ENCODE peak calls at places on chromosome 5, in eight cellular contexts. U is cardiac fibroblast; S is endothelial cell; X is stimulated activated CD4-positive, alpha-beta T cell treated with anti-CD3 and anti-CD28 coated beads, Interleukin-1b, Interleukin-23, amount 100 ng/mL, for 4 hours; R is activated naive CD4-positive, alpha-beta T cell treated with anti-CD3 and anti-CD28 coated beads, Interleukin-2, amount 10 ng/mL, durations not matched to agents 7 days and 5 days; Z is hypothalamus; B is NCI-H345; J is naive thymus-derived CD8-positive, alpha-beta T cell. H is an unnamed sample.

GRCh38 chr5:133751846-133752245 is 139.5 kb upstream of the FSTL4 start:
- DNase-seq in S (no peak), J (no peak), Z (no peak), X (no peak), R (no peak), U (no peak), B (no peak), H (no peak)

GRCh38 chr5:51383494-51384081 is 340 bp downstream of the ISL1 start:
- DNase-seq in B (peak; percentile 50), J (no peak), U (no peak), X (no peak), S (no peak), Z (no peak), R (no peak), H (no peak)

GRCh38 chr5:17316973-17317459 is 99.6 kb downstream of the BASP1 start:
- DNase-seq in J (no peak), X (no peak), R (no peak), U (peak; percentile 45), Z (no peak), S (no peak), B (no peak), H (peak; percentile 24)

GRCh38 chr5:31889131-31889561 is 250.2 kb downstream of the PDZD2 start:
- DNase-seq in B (peak; percentile 77), J (no peak), R (no peak), S (no peak), U (no peak), X (no peak), Z (no peak), H (no peak)

GRCh38 chr5:119131530-119132313 is 60.8 kb downstream of the DMXL1 start:
- DNase-seq in B (no peak), Z (no peak), R (no peak), S (no peak), J (no peak), X (no peak), U (no peak), H (no peak)

GRCh38 chr5:69217154-69217731 is 17.4 kb upstream of the CDK7 start:
- DNase-seq in X (peak; percentile 90), J (no peak), B (no peak), Z (no peak), S (peak; percentile 95), R (peak; percentile 97), U (no peak), H (no peak)

GRCh38 chr5:6308683-6309082 is 69.7 kb downstream of the MED10 start:
- DNase-seq in S (no peak), U (no peak), J (no peak), Z (no peak), X (no peak), B (no peak), R (no peak), H (no peak)

GRCh38 chr5:65809817-65810531 is 88.0 kb downstream of the NLN start:
- DNase-seq in B (no peak), Z (peak; percentile 55), S (no peak), J (no peak), R (no peak), X (no peak), U (peak; percentile 63), H (peak; percentile 5)

GRCh38 chr5:134846641-134846960 is 833 bp downstream of the C5orf24 start:
- DNase-seq in X (no peak), U (peak; percentile 40), J (no peak), S (no peak), R (peak; percentile 42), B (peak; percentile 29), Z (no peak), H (peak; percentile 21)

GRCh38 chr5:172007153-172007794 is 836 bp upstream of the FBXW11 start:
- DNase-seq in U (no peak), R (peak; percentile 47), Z (no peak), X (no peak), J (no peak), B (no peak), S (no peak), H (peak; percentile 24)

GRCh38 chr5:133820516-133820915 is 147.9 kb downstream of the C5orf15 start:
- DNase-seq in R (no peak), J (no peak), U (no peak), B (no peak), X (no peak), Z (no peak), S (no peak), H (no peak)

GRCh38 chr5:171275822-171276544 is 33.1 kb upstream of the TLX3 start:
- DNase-seq in X (no peak), U (no peak), Z (no peak), S (no peak), B (no peak), J (no peak), R (no peak), H (no peak)

GRCh38 chr5:35009059-35009458 is 38.7 kb downstream of the AGXT2 start:
- DNase-seq in U (no peak), X (no peak), Z (no peak), S (no peak), R (no peak), J (no peak), B (no peak), H (no peak)

H was measured in RPMI7951.